ENCODE peak calls at places on chromosomes 5 and 9, in seven cellular contexts. O is endothelial cell of umbilical vein, J is SK-N-MC, F is keratinocyte, D is DND-41, E is mammary epithelial cell, B is GM12878. I is an unnamed sample.

GRCh38 chr9:2255128-2255527 is 240.0 kb downstream of the SMARCA2 start:
- DNase-seq in O (no peak), J (no peak), F (no peak), D (no peak), E (no peak), B (no peak), I (no peak)

GRCh38 chr9:131621551-131622321 is 76.4 kb downstream of the PRRT1B start:
- DNase-seq in O (no peak), J (no peak), F (no peak), D (no peak), E (no peak), B (peak), I (no peak)

GRCh38 chr9:4836676-4837075 is 43.9 kb downstream of the RCL1 start:
- DNase-seq in O (no peak), J (no peak), F (no peak), D (no peak), E (no peak), B (no peak), I (no peak)

GRCh38 chr9:36798350-36799065 is 225.8 kb downstream of the MELK start:
- DNase-seq in O (no peak), J (no peak), F (no peak), D (no peak), E (no peak), B (no peak), I (no peak)

GRCh38 chr9:22447607-22448305 is 1.1 kb downstream of the DMRTA1 start:
- DNase-seq in O (peak), J (no peak), F (no peak), D (no peak), E (no peak), B (no peak), I (no peak)

GRCh38 chr5:79727722-79728355 is 38.2 kb downstream of the CMYA5 start:
- DNase-seq in O (no peak), J (no peak), F (no peak), D (no peak), E (peak), B (no peak), I (no peak)

GRCh38 chr5:133274597-133274935 is 222.8 kb downstream of the HSPA4 start:
- DNase-seq in O (no peak), J (no peak), F (no peak), D (no peak), E (no peak), B (no peak), I (no peak)

GRCh38 chr9:115922441-115922840 is 231.2 kb upstream of the PAPPA start:
- DNase-seq in O (no peak), J (no peak), F (no peak), D (peak), E (no peak), B (no peak), I (no peak)

GRCh38 chr9:98943682-98944129 is at the start of gene COL15A1:
- DNase-seq in O (no peak), J (no peak), F (no peak), D (no peak), E (peak), B (no peak), I (no peak)

GRCh38 chr9:126499911-126500599 is 113.7 kb upstream of the LMX1B start:
- DNase-seq in O (no peak), J (no peak), F (no peak), D (no peak), E (no peak), B (no peak), I (no peak)

GRCh38 chr5:52880541-52880940 is 92.8 kb downstream of the ITGA1 start:
- DNase-seq in O (no peak), J (no peak), F (no peak), D (no peak), E (no peak), B (no peak), I (no peak)

GRCh38 chr9:33795281-33795680 is at the start of gene PRSS3:
- DNase-seq in O (no peak), J (no peak), F (no peak), D (no peak), E (no peak), B (no peak), I (no peak)

GRCh38 chr5:115262405-115263247 is at the start of gene PGGT1B:
- DNase-seq in O (peak), J (no peak), F (no peak), D (peak), E (peak), B (peak), I (peak)

GRCh38 chr9:95762322-95762721 is 113.2 kb upstream of the ERCC6L2 start:
- DNase-seq in O (no peak), J (no peak), F (no peak), D (no peak), E (no peak), B (no peak), I (no peak)

GRCh38 chr9:92970467-92970923 is 23.2 kb downstream of the FGD3 start:
- DNase-seq in O (no peak), J (no peak), F (peak), D (no peak), E (peak), B (no peak), I (no peak)

GRCh38 chr5:126055348-126055729 is 367.9 kb upstream of the GRAMD2B start:
- DNase-seq in O (no peak), J (no peak), F (no peak), D (no peak), E (no peak), B (no peak), I (no peak)

GRCh38 chr5:148653840-148654781 is at the start of gene HTR4:
- DNase-seq in O (no peak), J (no peak), F (no peak), D (no peak), E (no peak), B (no peak), I (no peak)
- TF ChIP-seq EZH2 in O (peak), J (no peak), F (peak), D (no peak), E (no peak), B (no peak), I (no peak)

GRCh38 chr9:137865581-137866145 is 11.9 kb upstream of the CACNA1B start:
- DNase-seq in O (no peak), J (no peak), F (no peak), D (no peak), E (no peak), B (no peak), I (no peak)
- TF ChIP-seq EZH2 in O (no peak), J (no peak), F (no peak), D (no peak), E (no peak), B (no peak), I (no peak)

DNA sequence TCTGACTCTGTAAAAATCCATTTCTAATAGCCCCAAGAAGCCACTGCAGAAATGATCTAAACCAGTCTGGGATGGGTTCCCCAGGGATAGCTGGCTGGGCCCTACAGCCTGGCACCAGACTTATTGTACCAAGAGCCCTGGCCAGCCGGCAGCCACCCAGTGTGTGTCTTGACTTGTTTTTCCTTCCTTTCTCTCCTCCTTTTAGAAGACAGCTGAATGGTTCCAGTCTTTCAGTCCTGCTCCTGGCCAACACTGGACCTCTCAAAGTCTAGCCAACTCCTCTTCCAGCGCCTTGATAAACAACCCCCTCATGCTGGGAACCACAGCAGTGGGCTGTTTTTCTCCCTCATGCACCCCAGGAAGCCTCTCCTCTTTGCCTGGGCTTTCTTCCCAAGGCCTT is 34.1 kb downstream of the ATOX1 start:
- DNase-seq in O (no peak), J (no peak), F (no peak), D (no peak), E (no peak), B (no peak), I (no peak)
- TF ChIP-seq EZH2 in O (no peak), J (no peak), F (no peak), D (no peak), E (no peak), B (no peak), I (no peak)

GRCh38 chr5:141485305-141486055 is 650 bp downstream of the PCDHGC4 start:
- DNase-seq in O (no peak), J (no peak), F (no peak), D (no peak), E (no peak), B (no peak), I (no peak)

GRCh38 chr5:141483842-141484241 is 988 bp upstream of the PCDHGC4 start:
- DNase-seq in O (no peak), J (no peak), F (no peak), D (no peak), E (no peak), B (no peak), I (no peak)

GRCh38 chr5:141487131-141487530 is 1.8 kb upstream of the PCDHGC5 start:
- DNase-seq in O (no peak), J (no peak), F (no peak), D (no peak), E (no peak), B (no peak), I (no peak)

GRCh38 chr5:141486091-141486490 is 1.3 kb downstream of the PCDHGC4 start:
- DNase-seq in O (no peak), J (no peak), F (no peak), D (no peak), E (no peak), B (no peak), I (no peak)

GRCh38 chr5:141484499-141485304 is at the start of gene PCDHGC4:
- DNase-seq in O (peak), J (no peak), F (no peak), D (no peak), E (no peak), B (no peak), I (no peak)
- TF ChIP-seq EZH2 in O (peak), J (no peak), F (no peak), D (no peak), E (no peak), B (no peak), I (no peak)

DNA sequence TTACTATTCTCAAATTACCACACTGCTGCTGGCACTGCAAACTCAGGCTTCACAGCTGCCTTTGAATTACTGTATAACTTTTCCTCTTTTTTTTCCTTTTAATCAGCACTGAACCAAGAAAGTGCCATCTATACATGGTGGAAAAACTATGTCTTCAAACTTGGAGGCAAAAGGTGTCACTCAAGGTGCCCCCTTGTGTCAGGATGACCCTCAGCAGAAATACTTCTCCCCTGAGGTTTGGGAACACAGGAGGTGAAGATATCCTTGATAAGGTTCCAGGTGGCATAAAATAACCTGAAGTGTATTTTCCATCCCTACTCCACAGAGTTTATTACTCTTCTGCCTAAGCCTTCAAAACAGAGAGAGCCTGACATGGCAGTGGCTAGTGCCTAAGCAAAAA is 14.5 kb downstream of the FRMD3 start:
- DNase-seq in O (no peak), J (no peak), F (no peak), D (no peak), E (no peak), B (no peak), I (no peak)
- TF ChIP-seq EZH2 in O (no peak), J (no peak), F (no peak), D (no peak), E (no peak), B (no peak), I (no peak)

GRCh38 chr5:59039296-59040006 is 456.6 kb downstream of the RAB3C start:
- DNase-seq in O (peak), J (no peak), F (no peak), D (peak), E (peak), B (no peak), I (no peak)

GRCh38 chr5:59040804-59041201 is 457.9 kb downstream of the RAB3C start:
- DNase-seq in O (no peak), J (no peak), F (no peak), D (no peak), E (no peak), B (no peak), I (no peak)

GRCh38 chr5:59041355-59041754 is 458.5 kb downstream of the RAB3C start:
- DNase-seq in O (no peak), J (no peak), F (no peak), D (no peak), E (no peak), B (no peak), I (no peak)

GRCh38 chr5:59039003-59039295 is 456.1 kb downstream of the RAB3C start:
- DNase-seq in O (peak), J (no peak), F (no peak), D (no peak), E (no peak), B (no peak), I (no peak)

DNA sequence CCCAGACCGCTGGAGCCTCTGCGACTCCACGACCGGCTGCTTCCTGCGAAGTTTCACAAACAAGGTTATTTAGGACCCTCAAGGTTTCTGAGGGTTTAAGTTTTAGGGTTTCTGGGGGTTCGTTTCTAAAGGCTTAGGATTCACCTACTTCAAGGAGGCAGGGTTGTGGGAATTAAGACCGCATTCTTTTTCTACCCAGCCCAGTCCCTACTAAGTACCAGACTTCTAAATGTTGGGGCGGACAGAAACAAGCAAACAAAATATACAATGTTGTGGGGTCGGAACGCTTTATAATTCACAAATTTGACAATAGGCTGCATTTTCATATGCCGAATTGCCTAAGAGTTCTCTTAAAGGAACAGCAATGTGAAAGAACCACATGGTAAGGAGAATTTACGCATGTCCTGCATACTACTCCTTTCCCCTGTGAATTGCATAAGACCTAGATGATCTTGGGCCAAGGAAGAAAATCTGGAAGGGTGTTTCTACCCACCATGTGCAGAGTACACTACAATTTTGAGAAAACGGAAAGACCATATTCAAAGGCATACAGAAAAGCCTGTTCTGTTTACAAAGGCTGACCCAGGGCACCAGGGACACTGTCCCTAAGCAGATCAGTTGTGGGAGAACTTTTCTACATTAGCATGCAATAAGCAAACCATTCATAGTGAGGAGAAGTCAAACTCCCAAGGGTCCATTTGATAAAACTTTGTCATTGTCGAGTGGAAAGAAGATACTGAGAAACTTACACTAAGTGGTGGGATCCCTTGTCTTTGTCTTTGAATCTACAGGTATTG is 457.3 kb downstream of the RAB3C start:
- DNase-seq in O (peak), J (no peak), F (no peak), D (no peak), E (no peak), B (no peak), I (no peak)
- TF ChIP-seq EZH2 in O (no peak), J (no peak), F (peak), D (no peak), E (no peak), B (no peak), I (no peak)

GRCh38 chr9:121698627-121699270 is 47.3 kb downstream of the DAB2IP start:
- DNase-seq in O (no peak), J (no peak), F (no peak), D (peak), E (no peak), B (no peak), I (no peak)

GRCh38 chr9:121700831-121701419 is 49.5 kb downstream of the DAB2IP start:
- DNase-seq in O (peak), J (no peak), F (no peak), D (peak), E (no peak), B (no peak), I (no peak)

GRCh38 chr9:121700165-121700830 is 48.9 kb downstream of the DAB2IP start:
- DNase-seq in O (peak), J (no peak), F (peak), D (peak), E (peak), B (no peak), I (no peak)

GRCh38 chr9:121701736-121702261 is 50.4 kb downstream of the DAB2IP start:
- DNase-seq in O (no peak), J (no peak), F (no peak), D (no peak), E (no peak), B (no peak), I (no peak)

GRCh38 chr9:121699271-121700164 is 48.1 kb downstream of the DAB2IP start:
- DNase-seq in O (peak), J (no peak), F (no peak), D (peak), E (peak), B (no peak), I (no peak)
- TF ChIP-seq EZH2 in O (no peak), J (no peak), F (no peak), D (peak), E (no peak), B (no peak), I (no peak)

DNA sequence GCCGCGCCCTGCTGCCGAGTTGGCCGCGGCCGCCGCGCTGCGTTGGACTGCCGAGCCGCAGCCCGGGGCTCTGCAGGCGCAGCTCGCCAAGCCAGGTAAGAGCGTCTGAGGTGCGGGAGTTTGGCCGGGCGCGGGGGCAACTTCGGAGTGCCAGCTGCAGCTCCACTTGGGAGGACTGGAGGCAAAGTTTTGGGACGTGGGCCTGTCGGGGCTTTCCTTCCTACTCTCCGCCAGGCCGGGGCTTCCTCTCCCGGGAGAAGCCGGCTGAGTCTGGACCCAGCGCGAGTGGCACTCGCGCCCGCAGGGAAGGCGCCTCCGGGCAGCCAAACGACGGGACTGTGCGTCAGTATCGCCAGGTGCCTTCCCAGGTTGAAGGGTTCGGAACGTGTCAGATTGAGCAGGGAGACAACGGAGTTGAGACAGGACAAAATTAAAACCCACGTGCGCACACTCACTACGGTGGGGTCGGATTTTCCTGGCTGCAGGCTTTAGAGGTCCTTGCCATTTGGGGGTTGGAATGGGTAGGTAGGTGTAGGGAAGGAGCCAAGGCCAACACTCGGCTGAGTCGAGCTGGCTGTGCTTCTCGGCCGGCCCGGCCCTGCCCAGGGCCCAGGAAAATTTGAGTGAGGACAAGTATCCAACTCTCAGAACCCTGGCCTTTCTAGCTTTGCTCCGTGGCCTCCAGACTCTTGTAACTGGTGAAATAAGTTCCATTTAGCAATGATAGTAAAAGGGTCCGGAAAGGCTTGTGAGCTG is 1.1 kb downstream of the DMRT3 start:
- DNase-seq in O (no peak), J (no peak), F (no peak), D (no peak), E (no peak), B (no peak), I (no peak)
- TF ChIP-seq EZH2 in O (peak), J (no peak), F (no peak), D (no peak), E (no peak), B (no peak), I (no peak)

DNA sequence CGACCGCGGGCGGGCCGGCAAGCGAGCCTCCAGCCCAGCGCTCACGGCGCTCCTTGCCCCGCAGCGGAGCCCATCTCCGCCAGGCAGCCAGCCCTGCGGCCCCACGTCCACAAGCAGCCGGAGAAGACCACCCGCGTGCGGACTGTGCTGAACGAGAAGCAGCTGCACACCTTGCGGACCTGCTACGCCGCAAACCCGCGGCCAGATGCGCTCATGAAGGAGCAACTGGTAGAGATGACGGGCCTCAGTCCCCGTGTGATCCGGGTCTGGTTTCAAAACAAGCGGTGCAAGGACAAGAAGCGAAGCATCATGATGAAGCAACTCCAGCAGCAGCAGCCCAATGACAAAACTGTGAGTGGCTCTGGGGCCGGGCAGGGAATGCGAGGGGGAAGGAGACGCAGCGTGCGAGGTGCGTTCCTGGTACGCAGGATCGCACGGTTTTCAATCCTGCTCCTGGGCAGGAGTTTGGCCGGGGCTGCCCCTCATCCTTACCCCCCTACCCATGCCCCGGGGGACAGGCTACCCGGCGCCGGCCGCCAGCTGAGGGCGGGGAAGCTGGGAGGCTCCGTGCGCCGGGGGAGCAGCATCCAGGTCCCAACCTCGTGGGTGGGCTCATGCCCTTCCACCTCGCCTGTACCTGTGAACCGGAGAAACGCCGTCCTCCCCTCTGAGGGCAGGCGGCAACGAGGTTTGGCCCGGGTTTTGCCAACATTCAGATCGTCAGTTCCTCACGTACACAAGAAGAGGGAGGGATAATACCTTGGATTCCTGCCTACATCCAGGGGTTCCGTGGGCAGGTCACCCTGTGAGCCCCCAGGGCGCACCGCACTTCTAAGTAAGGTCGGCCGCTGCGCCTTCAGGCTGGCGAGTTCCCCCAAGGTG is 6.6 kb downstream of the ISL1 start:
- DNase-seq in O (no peak), J (no peak), F (no peak), D (no peak), E (no peak), B (no peak), I (no peak)
- TF ChIP-seq EZH2 in O (peak), J (no peak), F (no peak), D (no peak), E (peak), B (no peak), I (no peak)